ENCODE peak calls at places on chromosomes 1 and 21, in four cellular contexts. T, Y, F and K are unnamed samples.

GRCh38 chr1:37808369-37809319 is 636 bp upstream of the YRDC start:
- DNase-seq in T (peak), Y (no peak), F (peak), K (no peak)

GRCh38 chr1:172971241-172971640 is 79.5 kb downstream of the TNFSF18 start:
- DNase-seq in T (no peak), Y (no peak), F (no peak), K (no peak)

GRCh38 chr1:61058477-61059245 is 23.7 kb upstream of the NFIA start:
- DNase-seq in T (peak), Y (no peak), F (no peak), K (no peak)

GRCh38 chr1:52842643-52843310 is at the start of gene ZYG11A:
- DNase-seq in T (peak), Y (peak), F (no peak), K (peak)

GRCh38 chr1:86811539-86811938 is 102.4 kb downstream of the SELENOF start:
- DNase-seq in T (no peak), Y (no peak), F (no peak), K (no peak)

GRCh38 chr1:46466477-46467182 is 23.0 kb upstream of the DMBX1 start:
- DNase-seq in T (no peak), Y (no peak), F (peak), K (no peak)

GRCh38 chr1:9539829-9540550 is 725 bp downstream of the SLC25A33 start:
- DNase-seq in T (no peak), Y (no peak), F (peak), K (no peak)

GRCh38 chr21:35332841-35333426 is 283.8 kb upstream of the RUNX1 start:
- DNase-seq in T (no peak), Y (no peak), F (peak), K (no peak)

GRCh38 chr1:182806015-182806678 is 16.6 kb downstream of the NPL start:
- DNase-seq in T (no peak), Y (no peak), F (no peak), K (no peak)

GRCh38 chr1:7526867-7527732 is 244.0 kb upstream of the VAMP3 start:
- DNase-seq in T (peak), Y (no peak), F (no peak), K (peak)

GRCh38 chr1:158117854-158118691 is 62.6 kb upstream of the CD1D start:
- DNase-seq in T (peak), Y (no peak), F (peak), K (no peak)

GRCh38 chr1:213008564-213008963 is 7.1 kb downstream of the ANGEL2 start:
- DNase-seq in T (no peak), Y (no peak), F (no peak), K (no peak)

GRCh38 chr1:230052665-230053064 is 14.4 kb upstream of the GALNT2 start:
- DNase-seq in T (no peak), Y (no peak), F (no peak), K (no peak)

GRCh38 chr1:46084553-46085448 is 47.6 kb downstream of the PIK3R3 start:
- DNase-seq in T (peak), Y (no peak), F (no peak), K (peak)

GRCh38 chr1:21435646-21436487 is 4.1 kb upstream of the NBPF3 start:
- DNase-seq in T (no peak), Y (no peak), F (no peak), K (no peak)

GRCh38 chr1:201501812-201502510 is 5.0 kb downstream of the CSRP1 start:
- DNase-seq in T (no peak), Y (no peak), F (no peak), K (no peak)

GRCh38 chr1:94866178-94866822 is 46.1 kb downstream of the SLC44A3 start:
- DNase-seq in T (peak), Y (peak), F (no peak), K (no peak)

GRCh38 chr1:112529301-112529700 is 20.5 kb downstream of the WNT2B start:
- DNase-seq in T (peak), Y (no peak), F (no peak), K (no peak)

GRCh38 chr1:47523812-47524170 is 85.9 kb downstream of the FOXD2 start:
- DNase-seq in T (no peak), Y (no peak), F (no peak), K (no peak)

GRCh38 chr1:9388628-9389184 is 96.0 kb downstream of the SPSB1 start:
- DNase-seq in T (peak), Y (no peak), F (no peak), K (no peak)

GRCh38 chr1:232973652-232974611 is 23.5 kb downstream of the NTPCR start:
- DNase-seq in T (no peak), Y (no peak), F (no peak), K (no peak)

GRCh38 chr21:35395728-35396127 is 346.6 kb upstream of the RUNX1 start:
- DNase-seq in T (peak), Y (no peak), F (no peak), K (no peak)

GRCh38 chr21:37060296-37060695 is 12.6 kb downstream of the PIGP start:
- DNase-seq in T (peak), Y (peak), F (peak), K (peak)

GRCh38 chr1:3103977-3104677 is 35.1 kb downstream of the PRDM16 start:
- DNase-seq in T (no peak), Y (no peak), F (no peak), K (no peak)

GRCh38 chr1:5424802-5425201 is 567.4 kb downstream of the NPHP4 start:
- DNase-seq in T (no peak), Y (no peak), F (no peak), K (no peak)

GRCh38 chr1:113488576-113489177 is 98.4 kb downstream of the MAGI3 start:
- DNase-seq in T (peak), Y (no peak), F (peak), K (no peak)

GRCh38 chr1:205739348-205740160 is 10.4 kb downstream of the NUCKS1 start:
- DNase-seq in T (peak), Y (peak), F (no peak), K (peak)

GRCh38 chr1:162677607-162678371 is 45.5 kb downstream of the DDR2 start:
- DNase-seq in T (no peak), Y (no peak), F (no peak), K (no peak)

GRCh38 chr1:13667696-13668095 is 32.3 kb upstream of the PRDM2 start:
- DNase-seq in T (no peak), Y (no peak), F (no peak), K (no peak)

GRCh38 chr1:225637651-225638199 is 15.2 kb downstream of the ENAH start:
- DNase-seq in T (no peak), Y (no peak), F (no peak), K (no peak)

GRCh38 chr21:46171585-46171984 is 12.7 kb downstream of the SPATC1L start:
- DNase-seq in T (no peak), Y (no peak), F (no peak), K (no peak)

GRCh38 chr21:28177008-28177603 is 815.6 kb downstream of the LTN1 start:
- DNase-seq in T (peak), Y (no peak), F (no peak), K (no peak)

GRCh38 chr21:34565238-34565637 is 49.7 kb downstream of the RCAN1 start:
- DNase-seq in T (no peak), Y (no peak), F (no peak), K (no peak)

GRCh38 chr21:40029888-40030287 is 162.7 kb downstream of the PCP4 start:
- DNase-seq in T (no peak), Y (no peak), F (no peak), K (no peak)

GRCh38 chr1:205162301-205162700 is 40.5 kb upstream of the RBBP5 start:
- DNase-seq in T (peak), Y (no peak), F (no peak), K (no peak)

GRCh38 chr1:179809506-179810366 is 66.6 kb downstream of the FAM163A start:
- DNase-seq in T (peak), Y (peak), F (peak), K (no peak)

GRCh38 chr1:174142836-174143235 is 16.5 kb upstream of the RABGAP1L start:
- DNase-seq in T (no peak), Y (no peak), F (no peak), K (no peak)

GRCh38 chr1:158145173-158145719 is 35.4 kb upstream of the CD1D start:
- DNase-seq in T (peak), Y (no peak), F (no peak), K (peak)

GRCh38 chr1:159205225-159205624 is 550 bp downstream of the ACKR1 start:
- DNase-seq in T (no peak), Y (no peak), F (no peak), K (no peak)

GRCh38 chr1:48222501-48223242 is at the start of gene SLC5A9:
- DNase-seq in T (no peak), Y (no peak), F (no peak), K (no peak)

DNA sequence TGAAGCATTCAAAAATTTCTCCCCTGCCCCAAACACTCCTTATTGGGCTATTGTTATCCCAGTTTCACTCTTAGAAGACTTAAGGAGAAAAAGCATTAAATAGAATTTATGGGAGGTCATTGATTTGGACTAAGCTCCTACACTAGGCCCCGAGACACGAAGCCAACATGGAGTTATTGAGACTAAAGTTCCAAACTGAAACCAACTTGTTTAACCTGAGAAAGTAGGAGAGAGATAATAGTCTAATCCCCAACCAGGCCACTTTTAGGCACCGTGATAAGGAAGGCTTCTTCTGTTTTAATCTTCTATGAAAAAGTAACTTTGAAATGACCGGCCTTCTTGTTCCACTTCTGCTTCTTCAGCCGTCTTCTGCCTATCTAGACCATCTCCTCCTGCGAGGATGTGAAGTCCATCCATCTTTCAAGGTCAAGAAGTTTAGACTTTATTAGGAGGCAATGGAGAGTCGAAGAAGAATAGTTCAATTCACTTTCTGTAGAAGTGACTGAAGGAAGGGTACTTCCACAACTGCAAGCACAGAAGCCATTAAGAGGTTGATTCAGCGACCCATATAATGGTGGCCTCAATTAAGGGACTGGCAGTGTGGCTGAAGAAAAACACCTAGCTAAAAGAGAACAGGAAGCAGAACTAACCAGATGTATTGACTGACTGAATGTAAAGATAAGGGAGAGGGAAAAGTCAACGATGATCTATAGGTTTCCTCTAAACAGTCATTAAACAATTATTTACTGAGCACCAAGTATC is 428.8 kb downstream of the SMYD3 start:
- DNase-seq in T (no peak), Y (no peak), F (no peak), K (no peak)
- H3K4me3 ChIP-seq in T (no peak), Y (no peak), F (no peak), K (no peak)

GRCh38 chr21:21907271-21907670 is 909.1 kb downstream of the NCAM2 start:
- DNase-seq in T (peak), Y (no peak), F (no peak), K (no peak)
- H3K4me3 ChIP-seq in T (no peak), Y (no peak), F (no peak), K (no peak)

GRCh38 chr1:99685516-99686180 is 39.7 kb downstream of the PALMD start:
- DNase-seq in T (peak), Y (peak), F (peak), K (peak)
- H3K4me3 ChIP-seq in T (no peak), Y (no peak), F (no peak), K (no peak)

DNA sequence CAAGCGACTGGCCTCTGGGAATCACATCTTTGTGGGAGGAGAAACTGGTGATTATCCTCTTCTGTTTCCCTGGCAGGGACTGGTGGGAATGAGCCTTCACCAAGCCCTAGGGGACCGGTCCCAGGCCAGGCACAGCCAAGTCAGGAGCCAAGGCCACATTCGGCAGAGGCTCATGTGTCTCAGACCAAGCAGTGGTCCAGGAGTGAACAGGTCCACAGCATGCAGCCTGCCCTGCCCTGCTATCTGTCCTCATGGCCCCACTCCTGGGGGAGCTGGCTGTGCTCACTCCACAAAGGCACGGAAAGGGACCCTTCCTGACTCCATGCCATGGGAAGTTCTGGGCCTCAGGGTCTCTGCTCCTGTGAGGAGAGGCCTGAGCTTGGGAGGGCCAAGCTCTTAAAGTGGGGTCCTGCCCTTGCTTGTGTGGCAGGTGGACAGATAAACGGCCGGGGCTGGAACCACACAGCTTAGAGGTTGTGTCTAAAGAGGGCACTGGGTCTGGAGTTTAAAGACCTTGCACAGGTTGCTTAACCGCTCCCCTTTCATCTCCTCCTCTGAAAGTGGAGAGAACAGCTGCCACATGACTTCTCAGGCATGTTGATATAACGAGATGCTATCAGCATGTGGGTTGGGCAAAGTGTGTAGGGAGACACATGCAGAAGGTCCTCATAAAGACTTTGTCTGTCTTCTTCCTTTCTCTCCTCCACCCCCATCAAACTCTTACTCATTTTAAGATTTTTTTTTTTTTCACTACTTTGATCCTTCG is 57.5 kb downstream of the CASQ2 start:
- DNase-seq in T (no peak), Y (no peak), F (peak), K (no peak)
- H3K4me3 ChIP-seq in T (no peak), Y (no peak), F (no peak), K (no peak)

GRCh38 chr1:202600432-202601041 is 109.7 kb downstream of the SYT2 start:
- DNase-seq in T (no peak), Y (no peak), F (no peak), K (no peak)
- H3K4me3 ChIP-seq in T (no peak), Y (no peak), F (no peak), K (no peak)

GRCh38 chr1:83860506-83861221 is 138.3 kb downstream of the TTLL7 start:
- DNase-seq in T (peak), Y (no peak), F (no peak), K (no peak)
- H3K4me3 ChIP-seq in T (peak), Y (peak), F (no peak), K (no peak)

GRCh38 chr1:15620890-15621682 is 3.8 kb downstream of the DDI2 start:
- DNase-seq in T (no peak), Y (no peak), F (no peak), K (no peak)
- H3K4me3 ChIP-seq in T (no peak), Y (no peak), F (no peak), K (no peak)

GRCh38 chr1:1072849-1073742 is 1.0 kb downstream of the RNF223 start:
- DNase-seq in T (no peak), Y (no peak), F (no peak), K (no peak)
- H3K4me3 ChIP-seq in T (no peak), Y (no peak), F (no peak), K (no peak)